ENCODE peak calls at places on chromosomes 4 and X, in seven cellular contexts. I is foreskin melanocyte; B is activated CD4-positive, alpha-beta memory T cell treated with anti-CD3 and anti-CD28 coated beads for 36 hours; P is DMS153; Z is GM06990; L is Caco-2; V is AG09319. Q is an unnamed sample.

GRCh38 chrX:11395859-11396258 is 102.6 kb downstream of the AMELX start:
- DNase-seq in I (no peak), B (no peak), P (no peak), Z (no peak), L (no peak), V (no peak), Q (no peak)

GRCh38 chrX:122907375-122907774 is 276.7 kb upstream of the GRIA3 start:
- DNase-seq in I (no peak), B (no peak), P (no peak), Z (no peak), L (no peak), V (no peak), Q (no peak)

GRCh38 chrX:1813809-1814208 is 198.9 kb downstream of the ASMT start:
- DNase-seq in I (no peak), B (no peak), P (no peak), Z (no peak), L (no peak), V (no peak), Q (no peak)

GRCh38 chr4:2934813-2935761 is 28.1 kb downstream of the NOP14 start:
- DNase-seq in I (peak; percentile 74), B (peak; percentile 97), P (peak; percentile 32), Z (peak; percentile 96), L (peak; percentile 96), V (peak; percentile 65), Q (peak; percentile 97)

GRCh38 chrX:144586756-144587155 is 660.5 kb upstream of the SPANXN1 start:
- DNase-seq in I (no peak), B (no peak), P (peak; percentile 28), Z (no peak), L (no peak), V (no peak), Q (no peak)

GRCh38 chr4:36081185-36081584 is 163.1 kb downstream of the ARAP2 start:
- DNase-seq in I (no peak), B (peak; percentile 37), P (no peak), Z (peak; percentile 31), L (no peak), V (no peak), Q (no peak)

GRCh38 chr4:107366900-107367299 is 330.8 kb upstream of the DKK2 start:
- DNase-seq in I (no peak), B (no peak), P (no peak), Z (no peak), L (no peak), V (no peak), Q (no peak)

GRCh38 chr4:41814565-41814964 is 66.0 kb upstream of the PHOX2B start:
- DNase-seq in I (no peak), B (no peak), P (no peak), Z (no peak), L (peak; percentile 15), V (no peak), Q (no peak)

GRCh38 chr4:42412251-42412650 is 15.0 kb downstream of the SHISA3 start:
- DNase-seq in I (no peak), B (no peak), P (no peak), Z (no peak), L (no peak), V (peak; percentile 29), Q (no peak)